ENCODE peak calls at places on chromosomes 13 and 19, in five cellular contexts. I is right lobe of liver, T is IMR-90, K is aorta, E is body of pancreas. B is an unnamed sample.

GRCh38 chr19:34975056-34975455 is 11.0 kb upstream of the ZNF792 start:
- ATAC-seq in I (no peak), T (no peak), K (no peak), E (no peak), B (no peak)

GRCh38 chr13:39490136-39490535 is 112.9 kb downstream of the LHFPL6 start:
- ATAC-seq in I (no peak), T (no peak), K (no peak), E (no peak), B (no peak)

GRCh38 chr19:7788933-7789323 is 25.9 kb downstream of the CLEC4M start:
- ATAC-seq in I (no peak), T (no peak), K (peak; percentile 19), E (no peak), B (no peak)

GRCh38 chr13:84706004-84706710 is 823.9 kb upstream of the SLITRK1 start:
- ATAC-seq in I (no peak), T (no peak), K (no peak), E (no peak), B (peak; percentile 64)

GRCh38 chr19:57682226-57682766 is 519 bp downstream of the ZNF551 start:
- ATAC-seq in I (no peak), T (no peak), K (peak; percentile 64), E (no peak), B (no peak)

GRCh38 chr19:47720669-47721068 is 7.4 kb downstream of the EHD2 start:
- ATAC-seq in I (no peak), T (no peak), K (no peak), E (no peak), B (no peak)

GRCh38 chr13:31982124-31982523 is 49.5 kb upstream of the FRY start:
- ATAC-seq in I (no peak), T (no peak), K (no peak), E (no peak), B (no peak)

GRCh38 chr19:18029617-18030338 is 21.8 kb downstream of the ARRDC2 start:
- ATAC-seq in I (peak; percentile 89), T (peak; percentile 29), K (no peak), E (peak; percentile 73), B (peak; percentile 50)

GRCh38 chr13:48266150-48266549 is 33.1 kb downstream of the ITM2B start:
- ATAC-seq in I (no peak), T (no peak), K (no peak), E (no peak), B (peak; percentile 72)

GRCh38 chr19:33750587-33751385 is 45.9 kb upstream of the KCTD15 start:
- ATAC-seq in I (no peak), T (no peak), K (no peak), E (no peak), B (no peak)

GRCh38 chr13:101514695-101515275 is 62.3 kb downstream of the ITGBL1 start:
- ATAC-seq in I (peak; percentile 91), T (peak; percentile 76), K (no peak), E (no peak), B (no peak)

GRCh38 chr19:3149526-3150505 is 14.0 kb downstream of the GNA15 start:
- ATAC-seq in I (no peak), T (no peak), K (no peak), E (no peak), B (no peak)

GRCh38 chr19:31430381-31430780 is 81.1 kb upstream of the TSHZ3 start:
- ATAC-seq in I (no peak), T (no peak), K (no peak), E (no peak), B (no peak)

GRCh38 chr13:35789335-35790166 is 313.1 kb upstream of the MAB21L1 start:
- ATAC-seq in I (peak; percentile 76), T (peak; percentile 86), K (no peak), E (no peak), B (no peak)

GRCh38 chr13:109684836-109685602 is 101.4 kb downstream of the IRS2 start:
- ATAC-seq in I (peak; percentile 72), T (no peak), K (peak; percentile 68), E (peak; percentile 80), B (no peak)

GRCh38 chr19:7393934-7394508 is 45.3 kb downstream of the ARHGEF18 start:
- ATAC-seq in I (no peak), T (no peak), K (peak; percentile 8), E (no peak), B (no peak)